ENCODE peak calls at places on chromosomes 16 and 17, in four cellular contexts. One of them, this sample, is unnamed.
A peak's percentile ranks its signal among the peaks of the same experiment; 100 is the strongest.

GRCh38 chr16:31265329-31266245 is 5.8 kb downstream of the ITGAM start:
- DNase-seq in naive B cell: peak; percentile 33
- DNase-seq in HTR-8/SVneo: peak; percentile 84
- DNase-seq in stimulated activated CD8-positive, alpha-beta memory T cell treated with anti-CD3 and anti-CD28 coated beads, Interleukin-4, amount 100 ng/mL, for 48 hours: peak; percentile 86
- DNase-seq in this sample: no peak

GRCh38 chr16:720507-720989 is 398 bp upstream of the ANTKMT start:
- DNase-seq in naive B cell: no peak
- DNase-seq in HTR-8/SVneo: peak; percentile 66
- DNase-seq in stimulated activated CD8-positive, alpha-beta memory T cell treated with anti-CD3 and anti-CD28 coated beads, Interleukin-4, amount 100 ng/mL, for 48 hours: peak; percentile 73
- DNase-seq in this sample: no peak

GRCh38 chr16:3348547-3349167 is 7.0 kb upstream of the OR2C1 start:
- DNase-seq in naive B cell: no peak
- DNase-seq in HTR-8/SVneo: no peak
- DNase-seq in stimulated activated CD8-positive, alpha-beta memory T cell treated with anti-CD3 and anti-CD28 coated beads, Interleukin-4, amount 100 ng/mL, for 48 hours: no peak
- DNase-seq in this sample: no peak

GRCh38 chr16:87667443-87667842 is 65.1 kb downstream of the JPH3 start:
- DNase-seq in naive B cell: no peak
- DNase-seq in HTR-8/SVneo: no peak
- DNase-seq in stimulated activated CD8-positive, alpha-beta memory T cell treated with anti-CD3 and anti-CD28 coated beads, Interleukin-4, amount 100 ng/mL, for 48 hours: no peak
- DNase-seq in this sample: no peak

GRCh38 chr17:15444805-15445204 is 22.6 kb downstream of the CDRT4 start:
- DNase-seq in naive B cell: no peak
- DNase-seq in HTR-8/SVneo: peak; percentile 55
- DNase-seq in stimulated activated CD8-positive, alpha-beta memory T cell treated with anti-CD3 and anti-CD28 coated beads, Interleukin-4, amount 100 ng/mL, for 48 hours: no peak
- DNase-seq in this sample: no peak

GRCh38 chr16:27199747-27200146 is 3.6 kb upstream of the KDM8 start:
- DNase-seq in naive B cell: peak; percentile 78
- DNase-seq in HTR-8/SVneo: no peak
- DNase-seq in stimulated activated CD8-positive, alpha-beta memory T cell treated with anti-CD3 and anti-CD28 coated beads, Interleukin-4, amount 100 ng/mL, for 48 hours: no peak
- DNase-seq in this sample: no peak

GRCh38 chr17:76153640-76154039 is 12.6 kb upstream of the FOXJ1 start:
- DNase-seq in naive B cell: no peak
- DNase-seq in HTR-8/SVneo: no peak
- DNase-seq in stimulated activated CD8-positive, alpha-beta memory T cell treated with anti-CD3 and anti-CD28 coated beads, Interleukin-4, amount 100 ng/mL, for 48 hours: no peak
- DNase-seq in this sample: no peak

GRCh38 chr17:50361561-50362480 is 11.2 kb downstream of the MRPL27 start:
- DNase-seq in naive B cell: peak; percentile 41
- DNase-seq in HTR-8/SVneo: peak; percentile 89
- DNase-seq in stimulated activated CD8-positive, alpha-beta memory T cell treated with anti-CD3 and anti-CD28 coated beads, Interleukin-4, amount 100 ng/mL, for 48 hours: peak; percentile 68
- DNase-seq in this sample: peak; percentile 61

GRCh38 chr16:66306366-66307150 is 59.9 kb upstream of the CDH5 start:
- DNase-seq in naive B cell: no peak
- DNase-seq in HTR-8/SVneo: no peak
- DNase-seq in stimulated activated CD8-positive, alpha-beta memory T cell treated with anti-CD3 and anti-CD28 coated beads, Interleukin-4, amount 100 ng/mL, for 48 hours: no peak
- DNase-seq in this sample: no peak

GRCh38 chr17:8103549-8103948 is 14.8 kb downstream of the ALOXE3 start:
- DNase-seq in naive B cell: no peak
- DNase-seq in HTR-8/SVneo: no peak
- DNase-seq in stimulated activated CD8-positive, alpha-beta memory T cell treated with anti-CD3 and anti-CD28 coated beads, Interleukin-4, amount 100 ng/mL, for 48 hours: no peak
- DNase-seq in this sample: no peak

GRCh38 chr16:70714526-70715112 is 28.8 kb upstream of the MTSS2 start:
- DNase-seq in naive B cell: no peak
- DNase-seq in HTR-8/SVneo: no peak
- DNase-seq in stimulated activated CD8-positive, alpha-beta memory T cell treated with anti-CD3 and anti-CD28 coated beads, Interleukin-4, amount 100 ng/mL, for 48 hours: no peak
- DNase-seq in this sample: no peak

GRCh38 chr16:50774960-50775359 is 33.1 kb downstream of the CYLD start:
- DNase-seq in naive B cell: no peak
- DNase-seq in HTR-8/SVneo: no peak
- DNase-seq in stimulated activated CD8-positive, alpha-beta memory T cell treated with anti-CD3 and anti-CD28 coated beads, Interleukin-4, amount 100 ng/mL, for 48 hours: no peak
- DNase-seq in this sample: no peak

GRCh38 chr16:89958068-89958467 is 9.5 kb downstream of the DEF8 start:
- DNase-seq in naive B cell: no peak
- DNase-seq in HTR-8/SVneo: peak; percentile 33
- DNase-seq in stimulated activated CD8-positive, alpha-beta memory T cell treated with anti-CD3 and anti-CD28 coated beads, Interleukin-4, amount 100 ng/mL, for 48 hours: peak; percentile 35
- DNase-seq in this sample: peak; percentile 65

GRCh38 chr16:81703177-81704155 is 75.6 kb upstream of the PLCG2 start:
- DNase-seq in naive B cell: no peak
- DNase-seq in HTR-8/SVneo: peak; percentile 66
- DNase-seq in stimulated activated CD8-positive, alpha-beta memory T cell treated with anti-CD3 and anti-CD28 coated beads, Interleukin-4, amount 100 ng/mL, for 48 hours: no peak
- DNase-seq in this sample: peak; percentile 39

GRCh38 chr17:46154151-46154816 is 38.9 kb downstream of the KANSL1 start:
- DNase-seq in naive B cell: no peak
- DNase-seq in HTR-8/SVneo: no peak
- DNase-seq in stimulated activated CD8-positive, alpha-beta memory T cell treated with anti-CD3 and anti-CD28 coated beads, Interleukin-4, amount 100 ng/mL, for 48 hours: peak; percentile 56
- DNase-seq in this sample: no peak

This sample was measured in lower lobe of right lung.